ENCODE peak calls at places on chromosomes 1 and 21, in six cellular contexts. C is IMR-90, T is trophoblast cell, M is H9, S is neuronal stem cell, U is H1. B is an unnamed sample.

GRCh38 chr1:91670781-91671180 is 170.1 kb downstream of the CDC7 start:
- DNase-seq in T (no peak), S (no peak), U (no peak), C (no peak), M (no peak), B (no peak)

GRCh38 chr1:9207715-9208114 is 26.9 kb upstream of the H6PD start:
- DNase-seq in T (no peak), S (no peak), M (no peak), U (no peak), C (peak), B (peak)

GRCh38 chr21:46154155-46154954 is 1.0 kb downstream of the FTCD start:
- DNase-seq in S (no peak), T (no peak), C (no peak), M (peak), U (no peak), B (no peak)

GRCh38 chr21:17513214-17514123 is 626 bp downstream of the CXADR start:
- DNase-seq in S (peak), M (peak), C (no peak), T (no peak), U (no peak), B (peak)

GRCh38 chr1:6385673-6386191 is 7.8 kb downstream of the ACOT7 start:
- DNase-seq in S (no peak), T (peak), C (peak), U (peak), M (peak), B (peak)

GRCh38 chr1:10208537-10208936 is 1.8 kb upstream of the KIF1B start:
- DNase-seq in U (no peak), C (no peak), T (no peak), S (no peak), M (no peak), B (no peak)

GRCh38 chr1:43225168-43225567 is 44.6 kb upstream of the TMEM125 start:
- DNase-seq in U (no peak), M (no peak), S (no peak), C (no peak), T (no peak), B (peak)

GRCh38 chr1:31196685-31197084 is 43.0 kb downstream of the NKAIN1 start:
- DNase-seq in U (no peak), M (no peak), C (peak), S (no peak), T (no peak), B (no peak)

GRCh38 chr1:47175227-47175934 is 14.5 kb downstream of the PDZK1IP1 start:
- DNase-seq in M (peak), C (peak), U (no peak), S (peak), T (peak), B (peak)

GRCh38 chr1:31326461-31326860 is 29.6 kb downstream of the ZCCHC17 start:
- DNase-seq in S (no peak), T (no peak), M (no peak), U (no peak), C (no peak), B (no peak)

GRCh38 chr1:84504580-84505021 is 1.6 kb upstream of the SPATA1 start:
- DNase-seq in M (no peak), S (no peak), U (no peak), T (peak), C (peak), B (peak)

GRCh38 chr1:19390901-19391595 is 78.9 kb downstream of the SLC66A1 start:
- DNase-seq in S (no peak), U (no peak), T (no peak), C (peak), M (no peak), B (peak)
- H3K14ac ChIP-seq in S (no peak), U (no peak), T (no peak), C (peak), M (no peak), B (no peak)

GRCh38 chr1:16366722-16367257 is at the start of gene SZRD1:
- DNase-seq in T (peak), M (peak), C (peak), U (peak), S (peak), B (peak)
- H2BK5ac ChIP-seq in T (peak), M (peak), C (peak), U (peak), S (peak), B (peak)

GRCh38 chr1:104322131-104322530 is 572.4 kb downstream of the AMY1C start:
- DNase-seq in T (no peak), U (no peak), S (no peak), M (no peak), C (no peak), B (no peak)
- H3K14ac ChIP-seq in T (no peak), U (no peak), S (no peak), M (no peak), C (no peak), B (no peak)

DNA sequence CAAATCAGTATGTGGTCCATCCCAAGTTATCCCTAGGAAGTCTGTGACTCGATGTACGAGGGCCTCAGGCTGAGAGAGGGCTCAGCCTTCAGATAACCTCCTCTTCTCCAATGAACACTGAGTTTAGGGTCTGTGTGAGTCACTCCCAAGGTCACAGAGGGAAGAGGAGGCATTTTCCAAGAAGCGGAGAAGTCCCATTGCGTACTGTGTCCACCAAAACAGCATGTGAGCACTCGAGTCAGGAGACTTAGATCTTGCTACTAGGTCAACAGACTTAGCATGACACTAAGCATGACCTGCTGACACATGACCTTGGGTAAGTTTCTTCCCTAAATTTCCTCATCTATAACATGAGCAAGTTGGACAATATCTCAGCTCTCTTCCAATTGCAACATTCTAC is 68.0 kb downstream of the PLPP3 start:
- DNase-seq in S (no peak), C (no peak), U (no peak), T (peak), M (no peak), B (no peak)
- H2BK5ac ChIP-seq in S (no peak), C (no peak), U (no peak), T (no peak), M (no peak), B (no peak)

GRCh38 chr1:205972081-205972480 is 28.8 kb upstream of the SLC26A9 start:
- DNase-seq in M (no peak), C (no peak), T (no peak), U (no peak), S (no peak), B (no peak)

GRCh38 chr1:205973377-205974232 is 29.6 kb downstream of the RAB7B start:
- DNase-seq in M (no peak), U (no peak), S (no peak), C (no peak), T (no peak), B (no peak)

GRCh38 chr1:205971082-205971481 is 27.8 kb upstream of the SLC26A9 start:
- DNase-seq in M (no peak), C (no peak), T (no peak), S (no peak), U (no peak), B (no peak)

GRCh38 chr1:205974712-205975111 is 28.5 kb downstream of the RAB7B start:
- DNase-seq in M (no peak), S (no peak), C (no peak), T (no peak), U (no peak), B (no peak)

DNA sequence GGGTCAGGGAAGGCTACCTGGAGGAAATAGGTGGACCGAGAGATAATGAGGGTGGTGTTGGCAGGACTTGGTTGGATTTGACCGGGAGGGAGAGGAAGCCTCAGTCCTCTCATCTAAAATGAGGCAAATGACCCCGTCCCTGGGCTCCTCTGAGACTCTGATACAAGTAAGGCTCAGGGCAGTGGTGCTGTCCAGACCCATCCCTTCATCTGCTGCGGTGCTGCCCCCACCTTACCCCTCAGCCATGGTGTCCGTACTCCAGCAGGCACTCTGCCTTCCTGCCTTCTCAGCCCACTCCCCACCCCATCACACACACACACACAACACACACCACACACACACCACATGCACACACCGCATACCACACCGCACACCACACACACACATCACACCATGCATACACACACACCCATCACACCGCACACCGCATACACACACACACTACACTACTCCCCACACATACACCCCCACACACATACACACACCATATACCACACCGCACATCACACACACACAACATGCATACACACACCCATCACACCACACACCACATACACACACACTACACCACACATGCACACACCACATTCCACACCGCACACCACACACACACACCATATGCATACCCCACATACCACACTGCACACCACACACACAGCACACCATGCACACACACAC is 29.4 kb upstream of the SLC26A9 start:
- DNase-seq in T (no peak), U (no peak), C (no peak), S (no peak), M (no peak), B (no peak)
- H3K14ac ChIP-seq in T (no peak), U (no peak), C (peak), S (peak), M (no peak), B (no peak)